ENCODE peak calls at places on chromosomes 1 and 21, in six cellular contexts. S is IMR-90, U is H1, H is mesendoderm, L is trophoblast cell, D is neuronal stem cell. B is an unnamed sample.

GRCh38 chr1:4825841-4826450 is 171.5 kb downstream of the AJAP1 start:
- DNase-seq in S (no peak), U (no peak), H (peak; percentile 75), L (no peak), D (peak; percentile 15), B (no peak)

GRCh38 chr1:33149453-33150190 is 32.2 kb downstream of the TRIM62 start:
- DNase-seq in S (no peak), U (no peak), H (no peak), L (peak; percentile 75), D (no peak), B (no peak)

GRCh38 chr1:168842306-168842705 is 113.3 kb upstream of the DPT start:
- DNase-seq in S (no peak), U (no peak), H (no peak), L (no peak), D (no peak), B (no peak)

GRCh38 chr21:42567861-42568260 is 54.2 kb downstream of the SLC37A1 start:
- DNase-seq in S (no peak), U (no peak), H (no peak), L (no peak), D (no peak), B (no peak)

GRCh38 chr1:42784946-42785693 is at the start of gene TMEM269:
- DNase-seq in S (no peak), U (no peak), H (no peak), L (no peak), D (no peak), B (no peak)

GRCh38 chr1:111887875-111888274 is 101.6 kb downstream of the KCND3 start:
- DNase-seq in S (no peak), U (no peak), H (no peak), L (no peak), D (no peak), B (no peak)

GRCh38 chr21:30199989-30200388 is 15.9 kb downstream of the CLDN8 start:
- DNase-seq in S (no peak), U (no peak), H (no peak), L (no peak), D (no peak), B (no peak)

GRCh38 chr1:22790232-22791008 is 79.8 kb downstream of the EPHB2 start:
- DNase-seq in S (no peak), U (no peak), H (peak; percentile 27), L (peak; percentile 88), D (no peak), B (no peak)

GRCh38 chr1:45304311-45305081 is 22.2 kb upstream of the HPDL start:
- DNase-seq in S (peak; percentile 36), U (peak; percentile 46), H (no peak), L (no peak), D (no peak), B (no peak)

GRCh38 chr1:92538048-92538412 is 51.3 kb upstream of the GFI1 start:
- DNase-seq in S (peak; percentile 5), U (no peak), H (no peak), L (no peak), D (no peak), B (peak; percentile 24)

GRCh38 chr1:120179420-120180348 is 3.4 kb upstream of the SEC22B start:
- DNase-seq in S (peak; percentile 90), U (peak; percentile 58), H (peak; percentile 69), L (peak; percentile 32), D (peak; percentile 15), B (peak; percentile 78)

GRCh38 chr1:230145953-230146476 is 79.0 kb downstream of the GALNT2 start:
- DNase-seq in S (no peak), U (no peak), H (no peak), L (no peak), D (no peak), B (no peak)

GRCh38 chr1:247360991-247361721 is 29.5 kb upstream of the ZNF496 start:
- DNase-seq in S (peak; percentile 21), U (no peak), H (no peak), L (no peak), D (no peak), B (no peak)

GRCh38 chr1:11670747-11671146 is 6.7 kb downstream of the FBXO6 start:
- DNase-seq in S (no peak), U (no peak), H (no peak), L (no peak), D (no peak), B (no peak)

GRCh38 chr1:22680736-22681135 is 27.7 kb downstream of the C1QB start:
- DNase-seq in S (no peak), U (no peak), H (no peak), L (no peak), D (no peak), B (no peak)

GRCh38 chr1:170987397-170987796 is 52.1 kb downstream of the MROH9 start:
- DNase-seq in S (no peak), U (no peak), H (no peak), L (peak; percentile 21), D (no peak), B (no peak)

GRCh38 chr21:35266546-35266945 is 217.4 kb upstream of the RUNX1 start:
- DNase-seq in S (no peak), U (no peak), H (peak; percentile 14), L (peak; percentile 92), D (no peak), B (no peak)

GRCh38 chr1:29247044-29247443 is 10.7 kb downstream of the PTPRU start:
- DNase-seq in S (no peak), U (no peak), H (no peak), L (no peak), D (no peak), B (no peak)

GRCh38 chr1:29247874-29248273 is 11.6 kb downstream of the PTPRU start:
- DNase-seq in S (no peak), U (no peak), H (no peak), L (no peak), D (no peak), B (no peak)

GRCh38 chr1:29248409-29248808 is 12.1 kb downstream of the PTPRU start:
- DNase-seq in S (no peak), U (no peak), H (no peak), L (no peak), D (no peak), B (no peak)

GRCh38 chr1:29249951-29250581 is 13.7 kb downstream of the PTPRU start:
- DNase-seq in S (no peak), U (no peak), H (no peak), L (no peak), D (no peak), B (no peak)

GRCh38 chr1:29249170-29249691 is 12.9 kb downstream of the PTPRU start:
- DNase-seq in S (peak; percentile 40), U (peak; percentile 84), H (peak; percentile 99), L (no peak), D (no peak), B (peak; percentile 43)
- H2AK5ac ChIP-seq in S (peak overlapping the region; percentile 49), U (peak overlapping the region; percentile 97), H (peak overlapping the region; percentile 63), L (peak overlapping the region; percentile 39), D (peak overlapping the region; percentile 44), B (no peak overlapping the region)

DNA sequence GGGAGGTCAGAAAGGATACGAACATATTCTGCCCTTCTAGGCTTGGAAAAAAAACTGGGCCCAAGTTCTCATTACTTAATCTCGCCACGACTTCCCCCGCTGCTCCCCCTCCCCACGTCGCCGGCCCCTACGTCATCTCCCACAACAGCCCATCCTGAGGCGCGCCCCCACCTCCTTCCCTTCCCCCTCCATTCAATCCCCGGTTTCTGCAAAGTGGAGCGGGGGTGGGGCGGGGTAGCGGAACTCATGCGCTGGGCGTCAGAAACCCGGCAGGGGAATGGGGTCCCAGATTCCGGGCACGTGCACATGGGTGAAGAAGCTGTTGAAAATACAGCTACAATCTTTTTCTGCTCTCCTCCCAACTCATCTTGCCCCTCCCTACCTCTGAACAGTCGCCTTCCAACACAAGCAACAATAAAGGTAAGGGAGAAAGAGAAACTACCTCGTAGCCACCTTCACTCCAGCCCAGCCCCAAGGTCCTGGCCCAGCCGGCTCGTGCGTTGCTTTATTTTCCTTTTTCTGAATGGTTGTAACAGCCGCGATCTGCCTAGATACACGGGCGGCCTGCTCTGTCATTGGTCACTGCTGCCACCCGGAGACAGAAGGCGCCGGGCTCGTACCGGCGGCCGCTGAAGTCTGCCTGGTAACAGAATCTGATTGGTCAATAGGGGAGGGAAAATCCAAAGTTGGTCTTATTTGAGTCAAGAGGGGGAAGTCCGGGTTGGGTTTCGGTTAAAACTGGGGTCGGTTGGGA is at the start of gene RFX5:
- DNase-seq in S (peak; percentile 98), U (peak; percentile 89), H (peak; percentile 100), L (peak; percentile 97), D (peak; percentile 97), B (peak; percentile 99)
- H3K9ac ChIP-seq in S (peak within 1 kb of the TSS; percentile 62), U (peak within 1 kb of the TSS; percentile 98), H (peak within 1 kb of the TSS; percentile 91), L (peak within 1 kb of the TSS; percentile 68), D (peak within 1 kb of the TSS; percentile 83), B (peak within 1 kb of the TSS; percentile 95)

GRCh38 chr1:89690595-89690994 is 57.7 kb downstream of the LRRC8C start:
- DNase-seq in S (no peak), U (no peak), H (no peak), L (no peak), D (no peak), B (no peak)

GRCh38 chr1:89687254-89687653 is 54.3 kb downstream of the LRRC8C start:
- DNase-seq in S (peak; percentile 58), U (no peak), H (no peak), L (no peak), D (no peak), B (no peak)

GRCh38 chr1:89686520-89686919 is 53.6 kb downstream of the LRRC8C start:
- DNase-seq in S (no peak), U (no peak), H (no peak), L (no peak), D (no peak), B (no peak)

GRCh38 chr1:89688607-89689006 is 55.7 kb downstream of the LRRC8C start:
- DNase-seq in S (no peak), U (no peak), H (peak; percentile 40), L (no peak), D (no peak), B (no peak)

DNA sequence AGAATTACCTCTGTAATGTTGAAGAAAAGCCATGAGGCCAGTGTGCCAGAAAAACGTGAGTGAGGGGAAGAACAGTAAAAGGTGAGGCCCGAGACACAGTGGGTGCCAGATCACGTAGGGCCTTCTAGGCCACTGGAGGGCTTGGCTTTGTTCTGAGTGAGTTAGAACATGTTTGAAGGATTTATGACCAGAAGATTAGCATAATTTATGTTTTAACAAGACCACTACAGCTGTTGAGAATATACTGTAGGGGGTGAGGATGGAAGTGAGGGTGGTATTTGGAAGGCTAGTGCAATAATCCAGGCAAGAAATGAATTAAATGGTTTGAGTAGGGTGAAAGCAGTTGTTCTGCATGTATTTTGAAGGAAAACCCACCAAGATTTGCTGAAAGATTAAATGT is 56.3 kb downstream of the LRRC8C start:
- DNase-seq in S (no peak), U (no peak), H (no peak), L (no peak), D (no peak), B (no peak)
- H3K4me3 ChIP-seq in S (no peak overlapping the region), U (no peak overlapping the region), H (no peak overlapping the region), L (no peak overlapping the region), D (no peak overlapping the region), B (no peak overlapping the region)

GRCh38 chr1:198444792-198445191 is 95.7 kb downstream of the ATP6V1G3 start:
- DNase-seq in S (peak; percentile 90), U (no peak), H (no peak), L (no peak), D (no peak), B (peak; percentile 9)

GRCh38 chr1:198449727-198450433 is 90.6 kb downstream of the ATP6V1G3 start:
- DNase-seq in S (peak; percentile 64), U (no peak), H (no peak), L (peak; percentile 9), D (no peak), B (peak; percentile 18)

GRCh38 chr1:198449281-198449680 is 91.2 kb downstream of the ATP6V1G3 start:
- DNase-seq in S (no peak), U (no peak), H (peak; percentile 4), L (no peak), D (no peak), B (no peak)

GRCh38 chr1:198443374-198444233 is 96.9 kb downstream of the ATP6V1G3 start:
- DNase-seq in S (peak; percentile 98), U (no peak), H (peak; percentile 57), L (peak; percentile 38), D (no peak), B (peak; percentile 59)

GRCh38 chr1:198447468-198447867 is 93.0 kb downstream of the ATP6V1G3 start:
- DNase-seq in S (no peak), U (no peak), H (no peak), L (no peak), D (no peak), B (no peak)
- H2AK5ac ChIP-seq in S (no peak overlapping the region), U (no peak overlapping the region), H (no peak overlapping the region), L (no peak overlapping the region), D (no peak overlapping the region), B (no peak overlapping the region)